ENCODE peak calls at places on chromosome 18, in five cellular contexts. J is RWPE1, O is nephron progenitor cell, H is EH, N is G401. P is an unnamed sample.

GRCh38 chr18:9757851-9758587 is 49.9 kb downstream of the RAB31 start:
- DNase-seq in J (no peak), O (no peak), H (peak; percentile 76), N (no peak), P (no peak)

GRCh38 chr18:3624818-3625716 is 175.1 kb downstream of the TGIF1 start:
- DNase-seq in J (peak; percentile 87), O (no peak), H (peak; percentile 97), N (peak; percentile 57), P (peak; percentile 96)

GRCh38 chr18:8704361-8705279 is 736 bp upstream of the MTCL1 start:
- DNase-seq in J (peak; percentile 96), O (peak; percentile 95), H (peak; percentile 98), N (peak; percentile 89), P (no peak)

GRCh38 chr18:10923671-10924070 is 225.7 kb downstream of the PIEZO2 start:
- DNase-seq in J (no peak), O (no peak), H (peak; percentile 10), N (no peak), P (no peak)

GRCh38 chr18:35862115-35862640 is 110.3 kb upstream of the RMP24 start:
- DNase-seq in J (no peak), O (no peak), H (no peak), N (no peak), P (no peak)

GRCh38 chr18:62788891-62789290 is 73.5 kb downstream of the PHLPP1 start:
- DNase-seq in J (no peak), O (no peak), H (peak; percentile 63), N (no peak), P (peak; percentile 35)

GRCh38 chr18:460791-461190 is 39.7 kb downstream of the COLEC12 start:
- DNase-seq in J (no peak), O (no peak), H (no peak), N (no peak), P (no peak)

GRCh38 chr18:50917021-50917420 is 38.1 kb downstream of the ME2 start:
- DNase-seq in J (no peak), O (no peak), H (peak; percentile 76), N (no peak), P (no peak)

GRCh38 chr18:43846302-43846701 is 569.0 kb upstream of the SYT4 start:
- DNase-seq in J (no peak), O (no peak), H (no peak), N (no peak), P (no peak)

GRCh38 chr18:13513481-13513880 is 212.9 kb downstream of the FAM210A start:
- DNase-seq in J (no peak), O (no peak), H (no peak), N (no peak), P (no peak)

GRCh38 chr18:4658804-4659203 is 203.7 kb upstream of the DLGAP1 start:
- DNase-seq in J (no peak), O (no peak), H (no peak), N (no peak), P (no peak)

GRCh38 chr18:32441536-32441935 is 29.1 kb downstream of the GAREM1 start:
- DNase-seq in J (no peak), O (no peak), H (no peak), N (peak; percentile 78), P (no peak)

GRCh38 chr18:50203801-50204604 is 9.1 kb upstream of the MYO5B start:
- DNase-seq in J (peak; percentile 36), O (peak; percentile 65), H (peak; percentile 31), N (peak; percentile 74), P (no peak)

GRCh38 chr18:934518-935123 is 29.9 kb downstream of the ADCYAP1 start:
- DNase-seq in J (no peak), O (no peak), H (no peak), N (no peak), P (no peak)

GRCh38 chr18:58431215-58431614 is 197.7 kb downstream of the ALPK2 start:
- DNase-seq in J (no peak), O (no peak), H (no peak), N (no peak), P (no peak)

GRCh38 chr18:27627927-27628326 is 442.8 kb upstream of the CHST9 start:
- DNase-seq in J (no peak), O (no peak), H (no peak), N (no peak), P (no peak)

GRCh38 chr18:46343940-46344372 is 239.8 kb downstream of the HAUS1 start:
- DNase-seq in J (peak; percentile 18), O (no peak), H (no peak), N (peak; percentile 12), P (no peak)

GRCh38 chr18:10771053-10771709 is 245.4 kb downstream of the NAPG start:
- DNase-seq in J (peak; percentile 42), O (no peak), H (no peak), N (no peak), P (no peak)

GRCh38 chr18:56196495-56197225 is 441.7 kb downstream of the TXNL1 start:
- DNase-seq in J (no peak), O (no peak), H (peak; percentile 72), N (no peak), P (no peak)

GRCh38 chr18:59686260-59686659 is 11.0 kb downstream of the CCBE1 start:
- DNase-seq in J (no peak), O (no peak), H (no peak), N (no peak), P (no peak)

GRCh38 chr18:52716926-52717325 is 376.9 kb downstream of the DCC start:
- DNase-seq in J (peak; percentile 1), O (peak; percentile 13), H (no peak), N (peak; percentile 63), P (no peak)

GRCh38 chr18:23953984-23954383 is 60.6 kb upstream of the TTC39C start:
- DNase-seq in J (no peak), O (no peak), H (no peak), N (no peak), P (no peak)

GRCh38 chr18:21241224-21242131 is 554 bp upstream of the GREB1L start:
- DNase-seq in J (no peak), O (peak; percentile 70), H (peak; percentile 11), N (no peak), P (no peak)

GRCh38 chr18:73151086-73151485 is 283.3 kb upstream of the NETO1 start:
- DNase-seq in J (no peak), O (no peak), H (peak; percentile 73), N (no peak), P (no peak)

GRCh38 chr18:4450065-4450676 is 4.9 kb downstream of the DLGAP1 start:
- DNase-seq in J (no peak), O (no peak), H (no peak), N (no peak), P (no peak)